ENCODE peak calls at places on chromosomes 16 and 17, in six cellular contexts. G is spleen, F is GM03348, P is NCI-H1105, M is AG08395, N is dermis blood vessel endothelial cell. T is an unnamed sample.

GRCh38 chr17:74923538-74924249 is 379 bp upstream of the OTOP2 start:
- DNase-seq in G (peak), F (peak), P (peak), M (peak), N (peak), T (peak)

GRCh38 chr16:67535201-67535600 is 6.6 kb downstream of the RIPOR1 start:
- DNase-seq in G (no peak), F (no peak), P (no peak), M (no peak), N (no peak), T (no peak)

GRCh38 chr16:63461248-63461841 is 1425.1 kb upstream of the CDH8 start:
- DNase-seq in G (no peak), F (peak), P (peak), M (peak), N (peak), T (peak)

GRCh38 chr17:1160591-1161041 is 19.2 kb downstream of the ABR start:
- DNase-seq in G (no peak), F (no peak), P (no peak), M (no peak), N (no peak), T (no peak)

GRCh38 chr17:41734139-41734948 is at the start of gene HAP1:
- DNase-seq in G (no peak), F (peak), P (no peak), M (peak), N (peak), T (no peak)

GRCh38 chr16:53061701-53062159 is 6.9 kb downstream of the CHD9 start:
- DNase-seq in G (peak), F (no peak), P (no peak), M (no peak), N (peak), T (no peak)

GRCh38 chr17:73455050-73455687 is 143.4 kb upstream of the CDC42EP4 start:
- DNase-seq in G (no peak), F (no peak), P (no peak), M (no peak), N (no peak), T (no peak)

GRCh38 chr17:78803161-78803845 is 21.2 kb upstream of the CYTH1 start:
- DNase-seq in G (peak), F (no peak), P (no peak), M (no peak), N (no peak), T (no peak)

GRCh38 chr16:1775006-1775845 is 2.3 kb upstream of the MRPS34 start:
- DNase-seq in G (no peak), F (no peak), P (no peak), M (no peak), N (no peak), T (no peak)